ENCODE peak calls at places on chromosomes 11 and 22, in nine cellular contexts. One of them, this sample, is unnamed.
A peak's percentile ranks its signal among the peaks of the same experiment; 100 is the strongest.

GRCh38 chr11:78228467-78228866 is 39.7 kb downstream of the USP35 start:
- DNase-seq in psoas muscle: no peak
- DNase-seq in prostate gland: no peak
- DNase-seq in heart right ventricle: peak; percentile 55
- DNase-seq in stomach: no peak
- DNase-seq in A549: peak; percentile 60
- DNase-seq in tibial nerve: no peak
- DNase-seq in transverse colon: peak; percentile 22
- DNase-seq in BE2C: no peak
- DNase-seq in this sample: peak; percentile 22

GRCh38 chr11:84103096-84103495 is 816.9 kb upstream of the CCDC90B start:
- DNase-seq in psoas muscle: no peak
- DNase-seq in prostate gland: no peak
- DNase-seq in heart right ventricle: no peak
- DNase-seq in stomach: no peak
- DNase-seq in A549: no peak
- DNase-seq in tibial nerve: no peak
- DNase-seq in transverse colon: no peak
- DNase-seq in BE2C: peak; percentile 55
- DNase-seq in this sample: no peak

GRCh38 chr22:35742342-35743100 is 24.8 kb downstream of the APOL5 start:
- DNase-seq in psoas muscle: no peak
- DNase-seq in prostate gland: no peak
- DNase-seq in heart right ventricle: peak; percentile 23
- DNase-seq in stomach: no peak
- DNase-seq in A549: peak; percentile 7
- DNase-seq in tibial nerve: no peak
- DNase-seq in transverse colon: no peak
- DNase-seq in BE2C: peak; percentile 43
- DNase-seq in this sample: no peak

GRCh38 chr22:30182365-30182764 is 64.2 kb downstream of the LIF start:
- DNase-seq in psoas muscle: no peak
- DNase-seq in prostate gland: no peak
- DNase-seq in heart right ventricle: no peak
- DNase-seq in stomach: no peak
- DNase-seq in A549: no peak
- DNase-seq in tibial nerve: no peak
- DNase-seq in transverse colon: no peak
- DNase-seq in BE2C: no peak
- DNase-seq in this sample: no peak

GRCh38 chr22:44691796-44692661 is 10.0 kb upstream of the PRR5 start:
- DNase-seq in psoas muscle: no peak
- DNase-seq in prostate gland: peak; percentile 24
- DNase-seq in heart right ventricle: no peak
- DNase-seq in stomach: no peak
- DNase-seq in A549: no peak
- DNase-seq in tibial nerve: no peak
- DNase-seq in transverse colon: no peak
- DNase-seq in BE2C: no peak
- DNase-seq in this sample: no peak

GRCh38 chr22:17867160-17867785 is 93.0 kb upstream of the BID start:
- DNase-seq in psoas muscle: no peak
- DNase-seq in prostate gland: no peak
- DNase-seq in heart right ventricle: peak; percentile 73
- DNase-seq in stomach: no peak
- DNase-seq in A549: no peak
- DNase-seq in tibial nerve: no peak
- DNase-seq in transverse colon: peak; percentile 86
- DNase-seq in BE2C: peak; percentile 72
- DNase-seq in this sample: no peak

GRCh38 chr11:62921573-62922188 is 518 bp upstream of the CHRM1 start:
- DNase-seq in psoas muscle: no peak
- DNase-seq in prostate gland: peak; percentile 61
- DNase-seq in heart right ventricle: no peak
- DNase-seq in stomach: peak; percentile 55
- DNase-seq in A549: no peak
- DNase-seq in tibial nerve: no peak
- DNase-seq in transverse colon: peak; percentile 35
- DNase-seq in BE2C: peak; percentile 78
- DNase-seq in this sample: no peak

GRCh38 chr11:7969756-7970646 is 4.8 kb upstream of the NLRP10 start:
- DNase-seq in psoas muscle: no peak
- DNase-seq in prostate gland: no peak
- DNase-seq in heart right ventricle: no peak
- DNase-seq in stomach: no peak
- DNase-seq in A549: no peak
- DNase-seq in tibial nerve: no peak
- DNase-seq in transverse colon: no peak
- DNase-seq in BE2C: no peak
- DNase-seq in this sample: no peak

GRCh38 chr22:44243761-44244160 is 63.0 kb downstream of the PARVG start:
- DNase-seq in psoas muscle: no peak
- DNase-seq in prostate gland: no peak
- DNase-seq in heart right ventricle: no peak
- DNase-seq in stomach: peak; percentile 20
- DNase-seq in A549: no peak
- DNase-seq in tibial nerve: no peak
- DNase-seq in transverse colon: no peak
- DNase-seq in BE2C: no peak
- DNase-seq in this sample: no peak

GRCh38 chr22:39149915-39150847 is 2.3 kb downstream of the CBX7 start:
- DNase-seq in psoas muscle: no peak
- DNase-seq in prostate gland: no peak
- DNase-seq in heart right ventricle: no peak
- DNase-seq in stomach: no peak
- DNase-seq in A549: no peak
- DNase-seq in tibial nerve: peak; percentile 14
- DNase-seq in transverse colon: no peak
- DNase-seq in BE2C: no peak
- DNase-seq in this sample: no peak
- H3K4me3 ChIP-seq in psoas muscle: peak overlapping the region; percentile 94
- H3K4me3 ChIP-seq in prostate gland: no peak overlapping the region
- H3K4me3 ChIP-seq in heart right ventricle: no peak overlapping the region
- H3K4me3 ChIP-seq in stomach: peak overlapping the region; percentile 78
- H3K4me3 ChIP-seq in A549: no peak overlapping the region
- H3K4me3 ChIP-seq in tibial nerve: peak overlapping the region; percentile 97
- H3K4me3 ChIP-seq in transverse colon: no peak overlapping the region
- H3K4me3 ChIP-seq in BE2C: no peak overlapping the region
- H3K4me3 ChIP-seq in this sample: no peak overlapping the region

GRCh38 chr22:47564651-47565050 is 802.2 kb downstream of the TBC1D22A start:
- DNase-seq in psoas muscle: no peak
- DNase-seq in prostate gland: no peak
- DNase-seq in heart right ventricle: no peak
- DNase-seq in stomach: no peak
- DNase-seq in A549: no peak
- DNase-seq in tibial nerve: no peak
- DNase-seq in transverse colon: no peak
- DNase-seq in BE2C: no peak
- DNase-seq in this sample: no peak
- H3K9me3 ChIP-seq in psoas muscle: no peaks in the 10 kb centered on the region
- H3K9me3 ChIP-seq in prostate gland: no peaks in the 10 kb centered on the region
- H3K9me3 ChIP-seq in heart right ventricle: no peaks in the 10 kb centered on the region
- H3K9me3 ChIP-seq in stomach: no peaks in the 10 kb centered on the region
- H3K9me3 ChIP-seq in A549: no peaks in the 10 kb centered on the region
- H3K9me3 ChIP-seq in tibial nerve: no peaks in the 10 kb centered on the region
- H3K9me3 ChIP-seq in transverse colon: no peaks in the 10 kb centered on the region
- H3K9me3 ChIP-seq in BE2C: no peaks in the 10 kb centered on the region
- H3K9me3 ChIP-seq in this sample: peaks cover 30% of the 10 kb centered on the region

GRCh38 chr11:122696662-122697061 is 41.1 kb downstream of the UBASH3B start:
- DNase-seq in psoas muscle: no peak
- DNase-seq in prostate gland: no peak
- DNase-seq in heart right ventricle: no peak
- DNase-seq in stomach: no peak
- DNase-seq in A549: no peak
- DNase-seq in tibial nerve: no peak
- DNase-seq in transverse colon: no peak
- DNase-seq in BE2C: no peak
- DNase-seq in this sample: no peak
- H3K4me3 ChIP-seq in psoas muscle: no peak overlapping the region
- H3K4me3 ChIP-seq in prostate gland: no peak overlapping the region
- H3K4me3 ChIP-seq in heart right ventricle: no peak overlapping the region
- H3K4me3 ChIP-seq in stomach: no peak overlapping the region
- H3K4me3 ChIP-seq in A549: no peak overlapping the region
- H3K4me3 ChIP-seq in tibial nerve: no peak overlapping the region
- H3K4me3 ChIP-seq in transverse colon: no peak overlapping the region
- H3K4me3 ChIP-seq in BE2C: no peak overlapping the region
- H3K4me3 ChIP-seq in this sample: no peak overlapping the region

GRCh38 chr11:75032550-75032935 is 43.8 kb downstream of the NEU3 start:
- DNase-seq in psoas muscle: no peak
- DNase-seq in prostate gland: no peak
- DNase-seq in heart right ventricle: no peak
- DNase-seq in stomach: no peak
- DNase-seq in A549: no peak
- DNase-seq in tibial nerve: no peak
- DNase-seq in transverse colon: no peak
- DNase-seq in BE2C: no peak
- DNase-seq in this sample: no peak
- H3K9me3 ChIP-seq in psoas muscle: no peaks in the 10 kb centered on the region
- H3K9me3 ChIP-seq in prostate gland: no peaks in the 10 kb centered on the region
- H3K9me3 ChIP-seq in heart right ventricle: no peaks in the 10 kb centered on the region
- H3K9me3 ChIP-seq in stomach: no peaks in the 10 kb centered on the region
- H3K9me3 ChIP-seq in A549: no peaks in the 10 kb centered on the region
- H3K9me3 ChIP-seq in tibial nerve: no peaks in the 10 kb centered on the region
- H3K9me3 ChIP-seq in transverse colon: no peaks in the 10 kb centered on the region
- H3K9me3 ChIP-seq in BE2C: no peaks in the 10 kb centered on the region
- H3K9me3 ChIP-seq in this sample: no peaks in the 10 kb centered on the region